ENCODE peak calls at places on chromosomes 3 and 15, in nine cellular contexts. Y is NCI-H2081; R is GOT3; O is posterior vena cava; C is MV-4-11; W is stimulated activated CD4-positive, alpha-beta T cell treated with anti-CD3 and anti-CD28 coated beads, Interleukin-15, amount 100 ng/mL, for 24 hours; Q is EH; Z is activated T-helper 1 cell treated with anti-CD3 and anti-CD28 coated beads, Interleukin-2, amount 50 U/mL, for 16 hours; P is erythroblast. A is an unnamed sample.

GRCh38 chr3:51710631-51711351 is 3.9 kb downstream of the GRM2 start:
- DNase-seq in Q (no peak), W (no peak), Y (no peak), C (no peak), P (no peak), O (peak), R (no peak), Z (no peak), A (no peak)

GRCh38 chr3:194824676-194825075 is 139.0 kb downstream of the FAM43A start:
- DNase-seq in Y (no peak), O (no peak), C (peak), W (no peak), R (no peak), Z (no peak), P (no peak), Q (peak), A (no peak)

GRCh38 chr3:36908647-36909180 is 36.1 kb downstream of the TRANK1 start:
- DNase-seq in Y (no peak), W (no peak), Z (no peak), Q (no peak), C (no peak), R (no peak), O (no peak), P (no peak), A (no peak)

GRCh38 chr3:143888846-143889245 is 40.6 kb upstream of the SLC9A9 start:
- DNase-seq in Y (no peak), R (no peak), P (no peak), Q (no peak), Z (no peak), O (no peak), C (no peak), W (no peak), A (no peak)

GRCh38 chr3:12944849-12945248 is 103.5 kb upstream of the RPL32 start:
- DNase-seq in O (no peak), W (no peak), R (no peak), P (no peak), C (no peak), Z (no peak), Q (no peak), Y (no peak), A (no peak)

GRCh38 chr3:129104498-129105079 is 17.0 kb downstream of the RAB43 start:
- DNase-seq in C (no peak), Z (no peak), R (no peak), P (no peak), W (no peak), O (no peak), Y (no peak), Q (no peak), A (no peak)

GRCh38 chr3:178537123-178537754 is 1.0 kb downstream of the KCNMB2 start:
- DNase-seq in C (no peak), R (no peak), Z (no peak), W (no peak), P (no peak), O (no peak), Q (no peak), Y (peak), A (no peak)

GRCh38 chr3:149151843-149152242 is 22.4 kb downstream of the HPS3 start:
- DNase-seq in C (peak), O (no peak), Q (peak), W (no peak), R (no peak), Z (no peak), Y (no peak), P (peak), A (no peak)

GRCh38 chr15:29792426-29793159 is 29.7 kb downstream of the TJP1 start:
- DNase-seq in Y (no peak), R (no peak), O (no peak), C (no peak), P (no peak), Q (peak), Z (no peak), W (no peak), A (no peak)

GRCh38 chr15:49712846-49713450 is 92.1 kb downstream of the DTWD1 start:
- DNase-seq in C (peak), Z (no peak), Y (no peak), Q (no peak), P (no peak), W (no peak), O (no peak), R (no peak), A (no peak)

GRCh38 chr3:79551997-79552396 is 215.8 kb downstream of the ROBO1 start:
- DNase-seq in P (no peak), O (no peak), C (no peak), Y (no peak), Z (no peak), R (no peak), Q (no peak), W (no peak), A (no peak)

GRCh38 chr3:56783644-56784451 is 17.9 kb downstream of the ARHGEF3 start:
- DNase-seq in P (no peak), W (peak), Q (peak), C (peak), O (no peak), R (no peak), Y (peak), Z (peak), A (no peak)

GRCh38 chr3:190319660-190320059 is 2.6 kb downstream of the CLDN1 start:
- DNase-seq in Q (no peak), Z (no peak), O (no peak), C (no peak), W (peak), Y (no peak), P (no peak), R (no peak), A (no peak)

GRCh38 chr3:123066599-123066895 is 278 bp upstream of the PDIA5 start:
- DNase-seq in C (no peak), Z (no peak), P (no peak), O (no peak), Q (no peak), R (no peak), Y (no peak), W (no peak), A (no peak)

GRCh38 chr15:89770041-89770440 is 6.1 kb upstream of the MESP2 start:
- DNase-seq in Q (peak), Y (no peak), R (no peak), W (no peak), O (peak), P (no peak), Z (no peak), C (no peak), A (no peak)

GRCh38 chr15:86624261-86625036 is 544.8 kb downstream of the AGBL1 start:
- DNase-seq in O (peak), C (peak), Z (peak), Q (peak), R (peak), P (peak), W (peak), Y (peak), A (no peak)

GRCh38 chr3:139251529-139251928 is 92.3 kb upstream of the MRPS22 start:
- DNase-seq in R (no peak), O (no peak), Q (no peak), W (no peak), Y (no peak), Z (no peak), C (peak), P (no peak), A (no peak)

GRCh38 chr15:90003736-90004135 is 2.6 kb downstream of the ZNF710 start:
- DNase-seq in Z (no peak), Y (no peak), P (no peak), R (no peak), O (no peak), C (no peak), Q (no peak), W (no peak), A (no peak)

GRCh38 chr15:20355256-20355868 is 186.2 kb downstream of the GOLGA6L6 start:
- DNase-seq in O (peak), R (no peak), C (no peak), Q (no peak), Z (no peak), Y (no peak), W (no peak), P (no peak), A (no peak)

GRCh38 chr3:129665024-129665768 is 58.7 kb upstream of the PLXND1 start:
- DNase-seq in P (no peak), O (no peak), C (no peak), W (no peak), R (no peak), Q (peak), Y (no peak), Z (no peak), A (no peak)

GRCh38 chr3:8854656-8855055 is 85.2 kb upstream of the OXTR start:
- DNase-seq in Y (no peak), Q (peak), W (no peak), C (no peak), Z (no peak), R (no peak), O (no peak), P (no peak), A (no peak)

GRCh38 chr3:105828703-105829102 is 40.1 kb downstream of the CBLB start:
- DNase-seq in Y (no peak), R (no peak), O (no peak), P (no peak), C (no peak), Q (no peak), W (no peak), Z (no peak), A (no peak)

GRCh38 chr15:76336254-76337046 is at the start of gene ISL2:
- DNase-seq in C (peak), Q (peak), Z (no peak), O (peak), W (peak), P (peak), R (peak), Y (peak), A (peak)

GRCh38 chr3:124467980-124468902 is 262.0 kb upstream of the UMPS start:
- DNase-seq in Y (peak), Q (peak), P (peak), O (no peak), Z (no peak), C (peak), W (peak), R (no peak), A (no peak)

GRCh38 chr15:77877869-77878577 is 199.5 kb downstream of the TBC1D2B start:
- DNase-seq in Z (no peak), Q (peak), O (no peak), P (no peak), W (no peak), C (no peak), R (no peak), Y (no peak), A (no peak)

GRCh38 chr3:193970773-193971206 is 165.2 kb upstream of the HES1 start:
- DNase-seq in Z (no peak), P (no peak), O (no peak), Q (no peak), W (no peak), Y (no peak), C (peak), R (no peak), A (no peak)

A was measured in activated gamma-delta T cell.